ENCODE peak calls at places on chromosomes 7 and 10, in five cellular contexts. L is HS-5, Q is LHCN-M2, A is AG08396, J is body of pancreas. K is an unnamed sample.

GRCh38 chr7:156993021-156993924 is 17.2 kb downstream of the MNX1 start:
- DNase-seq in L (no peak), Q (no peak), A (no peak), J (peak), K (peak)

GRCh38 chr7:7424151-7424873 is 111.4 kb downstream of the COL28A1 start:
- DNase-seq in L (peak), Q (peak), A (peak), J (peak), K (peak)

GRCh38 chr7:132742152-132742551 is 165.9 kb upstream of the PLXNA4 start:
- DNase-seq in L (peak), Q (peak), A (peak), J (peak), K (peak)

GRCh38 chr10:131834152-131834810 is 66.5 kb upstream of the PPP2R2D start:
- DNase-seq in L (no peak), Q (no peak), A (no peak), J (peak), K (no peak)

GRCh38 chr7:74013539-74014272 is 14.3 kb upstream of the ELN start:
- DNase-seq in L (no peak), Q (no peak), A (no peak), J (peak), K (no peak)

GRCh38 chr10:35821339-35821911 is 179.3 kb upstream of the FZD8 start:
- DNase-seq in L (no peak), Q (no peak), A (no peak), J (no peak), K (no peak)

GRCh38 chr7:55086413-55087201 is 67.8 kb downstream of the EGFR start:
- DNase-seq in L (peak), Q (peak), A (peak), J (peak), K (peak)

GRCh38 chr7:40057292-40057691 is 77.1 kb downstream of the MPLKIP start:
- DNase-seq in L (no peak), Q (peak), A (peak), J (no peak), K (peak)

GRCh38 chr10:131722525-131723264 is 178.1 kb upstream of the PPP2R2D start:
- DNase-seq in L (no peak), Q (no peak), A (no peak), J (no peak), K (no peak)

K was measured in AG20443.